ENCODE peak calls at places on chromosomes 4 and X, in eight cellular contexts. M is K562, D is sigmoid colon, I is heart left ventricle, K is fibroblast of the aortic adventitia, N is prostate gland, L is tibial artery, A is A549. Q is an unnamed sample.

GRCh38 chr4:173332021-173332487 is 2.1 kb downstream of the HMGB2 start:
- DNase-seq in K (peak; percentile 41), A (no peak), M (no peak), I (no peak), L (no peak), N (no peak), D (no peak), Q (peak; percentile 46)

GRCh38 chrX:10235851-10236250 is 79.1 kb downstream of the CLCN4 start:
- DNase-seq in D (no peak), M (no peak), A (no peak), L (no peak), N (no peak), K (peak; percentile 84), I (no peak), Q (peak; percentile 70)

GRCh38 chrX:41917517-41917916 is 5.8 kb downstream of the CASK start:
- DNase-seq in N (no peak), D (no peak), I (no peak), L (no peak), M (no peak), A (no peak), K (no peak), Q (no peak)

GRCh38 chrX:132676561-132677186 is 187.8 kb upstream of the MBNL3 start:
- DNase-seq in K (no peak), I (no peak), A (no peak), D (no peak), M (no peak), N (no peak), L (no peak), Q (peak; percentile 2)

GRCh38 chrX:101223226-101223625 is 3.6 kb downstream of the DRP2 start:
- DNase-seq in N (no peak), M (no peak), D (no peak), I (no peak), K (no peak), L (no peak), A (no peak), Q (no peak)

GRCh38 chr4:61397174-61397573 is 197.0 kb downstream of the ADGRL3 start:
- DNase-seq in I (no peak), K (peak; percentile 7), D (no peak), L (no peak), N (no peak), M (no peak), A (no peak), Q (peak; percentile 26)

GRCh38 chrX:1597345-1598020 is 6.1 kb downstream of the AKAP17A start:
- DNase-seq in L (no peak), D (no peak), K (no peak), I (no peak), N (no peak), A (no peak), M (no peak), Q (no peak)

GRCh38 chrX:3576886-3577516 is 136.4 kb downstream of the PRKX start:
- DNase-seq in A (no peak), L (no peak), N (no peak), I (no peak), M (no peak), K (peak; percentile 85), D (no peak), Q (peak; percentile 50)

GRCh38 chr4:65670331-65671031 is at the start of gene EPHA5:
- DNase-seq in K (peak; percentile 94), N (peak; percentile 69), M (no peak), D (peak; percentile 78), I (peak; percentile 55), L (peak; percentile 69), A (peak; percentile 79), Q (peak; percentile 90)

GRCh38 chrX:46547857-46548256 is 2.6 kb upstream of the ZNF674 start:
- DNase-seq in A (peak; percentile 54), K (peak; percentile 74), L (no peak), D (no peak), I (no peak), M (no peak), N (no peak), Q (peak; percentile 72)

GRCh38 chr4:163221467-163221866 is 54.8 kb upstream of the NAF1 start:
- DNase-seq in L (no peak), I (no peak), A (no peak), M (no peak), N (no peak), D (no peak), K (no peak), Q (no peak)

GRCh38 chr4:163215896-163216295 is 49.2 kb upstream of the NAF1 start:
- DNase-seq in N (no peak), I (no peak), K (no peak), M (no peak), A (no peak), D (no peak), L (no peak), Q (no peak)

DNA sequence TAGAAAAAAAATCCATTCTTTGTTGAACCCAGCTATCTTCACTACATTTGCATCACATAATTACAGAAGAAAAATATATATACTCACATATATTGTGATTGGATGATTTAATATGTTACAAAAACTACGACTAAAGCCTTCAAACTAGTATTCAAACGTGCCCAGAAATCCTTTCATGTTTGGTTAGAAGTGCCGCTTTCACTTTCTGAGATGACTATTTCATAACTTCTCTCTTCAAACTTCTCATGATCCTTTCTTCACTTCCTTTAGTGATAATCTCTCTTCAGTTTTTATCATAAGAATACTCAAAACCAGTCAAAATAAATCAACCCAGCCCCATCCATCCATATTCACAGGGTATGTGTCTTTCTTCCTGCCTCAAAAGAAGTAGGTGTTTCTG is 50.8 kb upstream of the NAF1 start:
- DNase-seq in K (no peak), I (no peak), L (no peak), A (no peak), M (no peak), N (no peak), D (no peak), Q (no peak)
- H3K4me3 ChIP-seq in K (no peak overlapping the region), I (no peak overlapping the region), L (no peak overlapping the region), A (no peak overlapping the region), M (no peak overlapping the region), N (no peak overlapping the region), D (no peak overlapping the region), Q (no peak overlapping the region)

DNA sequence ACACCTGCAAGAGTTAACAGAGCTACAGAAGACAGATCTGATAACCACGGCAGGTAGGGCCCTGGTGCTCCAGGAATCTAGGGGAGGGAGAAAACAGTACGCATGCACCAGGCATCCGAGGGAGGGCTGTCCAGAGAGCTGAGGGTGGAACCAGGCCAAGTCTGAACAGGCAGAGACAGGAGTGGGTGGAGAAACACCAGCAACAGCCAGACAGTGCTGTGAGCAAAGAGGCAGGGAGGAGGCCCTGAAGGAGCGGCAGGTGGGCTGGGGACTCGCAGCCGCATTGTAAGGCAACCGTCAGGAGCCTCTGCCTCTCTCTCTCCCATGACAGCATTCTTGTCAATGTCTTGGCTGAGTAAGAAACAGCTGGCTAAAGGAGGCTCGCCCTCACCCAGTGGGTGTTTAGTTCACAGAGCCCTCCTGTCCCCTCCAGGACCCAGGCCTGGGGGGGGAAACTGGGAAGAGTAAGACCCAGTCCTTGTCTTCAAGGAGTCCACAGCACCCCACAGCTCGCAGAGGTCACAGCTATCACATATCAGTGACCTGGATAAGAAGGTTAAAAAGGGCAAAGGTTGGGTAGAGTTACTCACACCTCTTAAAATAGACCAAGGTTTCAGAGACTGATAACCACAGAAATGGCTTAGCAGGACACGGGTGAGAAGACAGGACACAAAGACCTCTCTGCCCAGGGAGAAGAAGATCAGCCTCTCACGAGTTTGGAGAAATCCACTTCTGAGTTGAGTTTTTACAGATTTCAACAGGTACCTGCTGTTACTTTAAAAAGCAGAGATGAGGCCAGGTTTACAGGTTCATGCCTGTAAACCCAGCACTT is 10.5 kb downstream of the ACSL1 start:
- DNase-seq in K (peak; percentile 75), M (peak; percentile 42), A (no peak), N (peak; percentile 94), I (peak; percentile 93), D (peak; percentile 89), L (peak; percentile 86), Q (peak; percentile 95)
- H3K4me3 ChIP-seq in K (no peak overlapping the region), M (no peak overlapping the region), A (no peak overlapping the region), N (peak overlapping the region; percentile 0), I (no peak overlapping the region), D (no peak overlapping the region), L (no peak overlapping the region), Q (peak overlapping the region; percentile 19)

GRCh38 chr4:81032174-81032551 is 1.7 kb downstream of the BMP3 start:
- DNase-seq in I (no peak), K (no peak), D (no peak), M (no peak), N (no peak), L (no peak), A (no peak), Q (no peak)

GRCh38 chr4:81032805-81033684 is 2.5 kb downstream of the BMP3 start:
- DNase-seq in I (no peak), N (no peak), M (no peak), A (no peak), D (no peak), K (no peak), L (no peak), Q (no peak)

GRCh38 chr4:81030617-81031388 is at the start of gene BMP3:
- DNase-seq in M (no peak), A (peak; percentile 1), L (no peak), K (peak; percentile 29), N (peak; percentile 10), I (no peak), D (peak; percentile 86), Q (peak; percentile 13)

GRCh38 chr4:81030061-81030616 is 369 bp upstream of the BMP3 start:
- DNase-seq in A (no peak), I (no peak), D (no peak), K (no peak), M (no peak), L (no peak), N (no peak), Q (no peak)

DNA sequence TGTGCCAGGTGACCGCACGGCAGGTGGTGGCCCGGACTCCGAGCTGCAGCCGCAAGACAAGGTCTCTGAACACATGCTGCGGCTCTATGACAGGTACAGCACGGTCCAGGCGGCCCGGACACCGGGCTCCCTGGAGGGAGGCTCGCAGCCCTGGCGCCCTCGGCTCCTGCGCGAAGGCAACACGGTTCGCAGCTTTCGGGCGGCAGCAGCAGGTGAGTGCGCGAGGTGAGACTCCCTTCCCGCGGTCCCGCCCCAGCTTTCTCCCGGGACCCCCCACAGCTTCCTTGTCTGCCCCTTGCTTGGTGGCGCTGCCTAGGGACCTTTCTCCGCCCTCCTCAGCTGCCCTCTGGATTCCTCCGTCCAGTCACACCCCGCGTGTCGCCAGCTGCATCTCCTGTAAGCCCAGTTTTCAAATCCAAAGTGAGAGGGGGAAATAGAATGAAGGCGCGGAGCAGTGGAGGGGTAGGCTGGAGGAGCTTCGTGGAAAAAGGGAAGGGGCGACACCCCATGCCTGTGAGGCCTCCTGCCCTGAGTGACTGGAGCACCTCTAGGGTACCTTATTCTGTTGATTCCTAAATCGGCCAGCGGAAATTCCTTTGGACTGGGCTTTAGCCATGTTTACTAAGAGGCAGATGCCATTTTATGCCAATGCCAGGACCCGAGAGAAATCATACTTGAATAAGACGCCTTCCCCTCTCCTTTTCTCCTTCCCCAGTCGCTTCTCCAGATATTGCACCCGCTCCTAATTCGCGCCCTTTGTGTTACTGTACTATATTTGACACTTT is 1.1 kb downstream of the BMP3 start:
- DNase-seq in N (no peak), L (no peak), I (no peak), M (no peak), A (no peak), K (no peak), D (no peak), Q (no peak)
- H3K4me3 ChIP-seq in N (peak overlapping the region; percentile 35), L (peak overlapping the region; percentile 19), I (peak overlapping the region; percentile 29), M (no peak overlapping the region), A (no peak overlapping the region), K (no peak overlapping the region), D (peak overlapping the region; percentile 70), Q (no peak overlapping the region)

DNA sequence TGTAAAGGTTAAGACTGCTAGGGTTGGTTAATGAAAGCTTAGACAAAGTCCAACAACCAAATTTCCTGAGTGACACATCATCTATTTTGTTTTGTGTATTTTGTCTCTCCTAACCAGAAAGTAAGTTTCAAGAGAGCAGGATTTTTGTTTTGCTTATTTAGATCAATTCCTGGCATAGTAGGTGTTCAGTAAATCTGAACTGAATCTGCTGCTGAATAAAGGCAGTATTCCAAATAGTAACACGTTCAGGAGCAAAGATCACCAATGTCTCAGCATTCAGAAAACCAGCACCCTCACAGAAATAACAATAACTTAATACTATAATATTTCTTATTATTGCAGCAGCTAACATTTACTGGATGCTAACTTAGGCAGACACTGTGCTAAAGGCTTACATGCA is 12.2 kb downstream of the FBXW7 start:
- DNase-seq in I (no peak), K (no peak), N (no peak), M (no peak), D (no peak), L (no peak), A (no peak), Q (no peak)
- H3K4me3 ChIP-seq in I (no peak overlapping the region), K (no peak overlapping the region), N (no peak overlapping the region), M (no peak overlapping the region), D (no peak overlapping the region), L (no peak overlapping the region), A (no peak overlapping the region), Q (no peak overlapping the region)

Q was measured in choroid plexus epithelial cell.